ENCODE peak calls at places on chromosomes 13 and 19, in seven cellular contexts. V is endodermal cell, H is heart right ventricle, D is astrocyte of the cerebellum, U is psoas muscle, W is pancreas, R is IMR-90. I is an unnamed sample.
A peak's percentile ranks its signal among the peaks of the same experiment; 100 is the strongest.

GRCh38 chr13:20074956-20075355 is 85.9 kb downstream of the GJA3 start:
- DNase-seq in W (no peak), V (no peak), U (no peak), H (no peak), R (no peak), D (no peak), I (no peak)

GRCh38 chr13:44331912-44332840 is 41.4 kb upstream of the SERP2 start:
- DNase-seq in D (peak; percentile 98), V (no peak), R (peak; percentile 84), W (no peak), U (peak; percentile 55), H (peak; percentile 85), I (no peak)

GRCh38 chr13:46527237-46527636 is 25.7 kb upstream of the LRCH1 start:
- DNase-seq in U (no peak), D (no peak), W (no peak), V (no peak), H (no peak), R (no peak), I (no peak)

GRCh38 chr19:12952488-12953455 is 4.3 kb downstream of the GADD45GIP1 start:
- DNase-seq in W (no peak), V (peak; percentile 64), U (no peak), H (peak; percentile 35), D (peak; percentile 70), R (peak; percentile 88), I (no peak)

GRCh38 chr19:53549354-53549753 is 11.4 kb downstream of the ZNF331 start:
- DNase-seq in W (no peak), U (no peak), R (peak; percentile 68), H (no peak), V (no peak), D (no peak), I (no peak)

GRCh38 chr13:113209336-113209879 is at the start of gene CUL4A:
- DNase-seq in R (peak; percentile 60), W (peak; percentile 80), D (no peak), H (peak; percentile 80), V (peak; percentile 92), U (peak; percentile 84), I (no peak)

GRCh38 chr13:113542751-113543424 is 41.7 kb upstream of the TFDP1 start:
- DNase-seq in U (no peak), H (no peak), R (no peak), W (no peak), V (no peak), D (no peak), I (no peak)

GRCh38 chr13:37753776-37754175 is 115.8 kb downstream of the TRPC4 start:
- DNase-seq in R (no peak), U (no peak), H (no peak), D (no peak), V (peak; percentile 81), W (no peak), I (peak; percentile 95)

GRCh38 chr19:46306501-46306900 is 9.7 kb downstream of the HIF3A start:
- DNase-seq in V (no peak), D (no peak), W (no peak), R (no peak), U (no peak), H (no peak), I (no peak)

GRCh38 chr13:65746522-65746921 is 1483.6 kb downstream of the PCDH9 start:
- DNase-seq in D (no peak), U (no peak), W (no peak), H (no peak), V (no peak), R (peak; percentile 50), I (no peak)

GRCh38 chr19:1445185-1445931 is 4.6 kb upstream of the APC2 start:
- DNase-seq in H (peak; percentile 46), U (peak; percentile 74), R (peak; percentile 35), D (no peak), V (peak; percentile 92), W (peak; percentile 76), I (no peak)

GRCh38 chr19:34962281-34962944 is 1.6 kb downstream of the ZNF792 start:
- DNase-seq in H (peak; percentile 40), V (peak; percentile 57), D (no peak), W (peak; percentile 0), U (no peak), R (peak; percentile 16), I (no peak)

GRCh38 chr19:17303167-17303939 is at the start of gene ABHD8:
- DNase-seq in H (peak; percentile 96), D (peak; percentile 88), U (peak; percentile 97), V (peak; percentile 99), R (peak; percentile 94), W (peak; percentile 99), I (no peak)

GRCh38 chr19:50994129-50994528 is 7.3 kb downstream of the KLK8 start:
- DNase-seq in V (peak; percentile 59), H (no peak), D (no peak), U (no peak), W (no peak), R (no peak), I (no peak)

GRCh38 chr13:51067376-51068125 is 43.5 kb downstream of the C13orf42 start:
- DNase-seq in W (no peak), U (no peak), R (no peak), H (no peak), V (peak; percentile 6), D (no peak), I (no peak)

GRCh38 chr13:65054277-65054676 is 2175.9 kb downstream of the PCDH9 start:
- DNase-seq in D (no peak), V (no peak), U (no peak), W (no peak), R (no peak), H (no peak), I (no peak)

GRCh38 chr19:55179570-55180484 is at the start of gene SYT5:
- DNase-seq in H (no peak), D (no peak), R (no peak), W (peak; percentile 67), V (peak; percentile 89), U (no peak), I (no peak)

GRCh38 chr13:73168226-73168992 is 109.6 kb downstream of the KLF5 start:
- DNase-seq in H (no peak), W (no peak), R (peak; percentile 45), D (no peak), U (no peak), V (no peak), I (no peak)

GRCh38 chr19:2315818-2316353 is 7.9 kb upstream of the LINGO3 start:
- DNase-seq in R (peak; percentile 56), D (peak; percentile 24), V (peak; percentile 90), W (no peak), H (peak; percentile 71), U (peak; percentile 64), I (no peak)

GRCh38 chr13:96025283-96025682 is 27.9 kb downstream of the UGGT2 start:
- DNase-seq in V (no peak), H (no peak), U (no peak), W (no peak), R (no peak), D (no peak), I (no peak)

GRCh38 chr19:4594199-4594598 is 34.7 kb upstream of the SEMA6B start:
- DNase-seq in H (no peak), U (no peak), V (no peak), R (peak; percentile 13), W (no peak), D (no peak), I (no peak)

GRCh38 chr13:33953203-33953602 is 135.3 kb downstream of the RFC3 start:
- DNase-seq in V (no peak), D (peak; percentile 59), W (no peak), H (no peak), R (peak; percentile 26), U (no peak), I (no peak)
- H3K4me3 ChIP-seq in V (no peak overlapping the region), D (no peak overlapping the region), W (no peak overlapping the region), H (no peak overlapping the region), R (no peak overlapping the region), U (no peak overlapping the region), I (no peak overlapping the region)

DNA sequence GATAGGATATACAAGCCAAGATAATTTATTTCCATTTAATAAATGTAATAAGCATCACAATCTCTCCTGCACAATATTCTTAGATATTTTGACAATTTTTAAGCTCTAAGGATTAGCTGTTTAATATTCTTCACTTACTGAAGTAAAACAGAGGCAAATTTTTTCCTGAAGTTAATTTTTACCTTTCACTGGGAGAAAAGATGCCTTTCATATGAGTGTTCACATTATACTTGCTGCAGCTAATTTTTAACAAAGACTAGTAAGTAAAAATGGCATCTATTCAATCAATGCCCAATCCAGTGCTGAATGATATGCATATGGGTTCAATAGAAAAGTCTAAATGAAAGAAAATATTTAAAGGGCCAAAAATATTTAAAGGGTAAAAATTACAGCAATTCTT is 377.2 kb upstream of the GPC6 start:
- DNase-seq in R (no peak), H (no peak), D (no peak), W (no peak), V (no peak), U (no peak), I (peak; percentile 49)
- TF ChIP-seq CTCF in R (no peak), H (no peak), D (no peak), W (no peak), V (no peak), U (no peak), I (no peak)

GRCh38 chr19:58056861-58057260 is 2.2 kb upstream of the ZNF135 start:
- DNase-seq in H (no peak), R (no peak), V (no peak), U (no peak), W (no peak), D (no peak), I (no peak)

GRCh38 chr19:58060231-58060630 is 1.1 kb downstream of the ZNF135 start:
- DNase-seq in V (no peak), W (no peak), H (no peak), U (no peak), D (no peak), R (no peak), I (no peak)

GRCh38 chr19:58059003-58059671 is at the start of gene ZNF135:
- DNase-seq in V (peak; percentile 94), R (peak; percentile 50), H (peak; percentile 92), W (peak; percentile 86), U (peak; percentile 88), D (peak; percentile 15), I (no peak)

GRCh38 chr19:58059681-58060080 is 599 bp downstream of the ZNF135 start:
- DNase-seq in U (peak; percentile 22), V (no peak), D (no peak), H (no peak), W (no peak), R (no peak), I (no peak)

GRCh38 chr19:58058428-58058827 is 654 bp upstream of the ZNF135 start:
- DNase-seq in W (no peak), V (no peak), U (no peak), R (no peak), H (no peak), D (no peak), I (no peak)
- H3K4me3 ChIP-seq in W (no peak overlapping the region), V (peak overlapping the region; percentile 79), U (peak overlapping the region; percentile 82), R (no peak overlapping the region), H (no peak overlapping the region), D (no peak overlapping the region), I (peak overlapping the region; percentile 61)

DNA sequence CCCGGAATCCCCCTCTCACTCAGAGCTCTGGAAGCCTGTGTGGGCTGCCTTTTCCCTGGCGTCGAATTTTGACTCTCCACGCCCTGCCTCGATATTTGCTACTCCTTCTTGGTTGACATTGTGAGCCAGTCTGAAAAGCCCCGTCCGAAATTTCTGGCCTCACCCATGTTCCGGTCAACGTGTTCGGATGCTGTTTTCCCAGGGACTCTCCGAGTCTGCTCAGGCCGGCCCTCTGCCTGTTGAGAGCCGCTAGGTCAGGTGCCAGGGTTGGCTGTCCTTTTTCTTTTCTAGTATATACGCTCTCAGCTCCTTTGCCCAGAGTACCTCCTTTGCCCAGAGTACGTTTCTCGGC is 6.8 kb upstream of the DGKH start:
- DNase-seq in U (peak; percentile 39), D (no peak), H (peak; percentile 65), W (peak; percentile 43), R (peak; percentile 63), V (peak; percentile 86), I (no peak)
- TF ChIP-seq CTCF in U (peak; percentile 42), D (peak; percentile 73), H (peak; percentile 45), W (no peak), R (peak; percentile 56), V (peak; percentile 75), I (peak; percentile 62)

GRCh38 chr13:110416131-110416584 is 109.1 kb downstream of the COL4A2 start:
- DNase-seq in R (peak; percentile 29), V (no peak), W (no peak), D (no peak), H (no peak), U (no peak), I (no peak)
- H3K4me3 ChIP-seq in R (no peak overlapping the region), V (no peak overlapping the region), W (no peak overlapping the region), D (no peak overlapping the region), H (no peak overlapping the region), U (peak overlapping the region; percentile 50), I (no peak overlapping the region)